ENCODE peak calls at places on chromosomes 2 and 18, in ten cellular contexts. I is SW 1271; M is fibroblast of mammary gland; J is WTC11; W is effector memory CD4-positive, alpha-beta T cell; U is mucosa of gallbladder; S is Caki2; Y is keratinocyte; L is GM23248; P is AG04449. F is an unnamed sample.

GRCh38 chr2:137383391-137383790 is 580.9 kb upstream of the HNMT start:
- DNase-seq in I (no peak), M (peak; percentile 7), J (no peak), W (no peak), U (no peak), S (no peak), Y (no peak), L (no peak), P (no peak), F (no peak)

GRCh38 chr2:199606193-199606780 is 148.5 kb upstream of the SATB2 start:
- DNase-seq in I (no peak), M (no peak), J (no peak), W (no peak), U (no peak), S (no peak), Y (no peak), L (peak; percentile 5), P (no peak), F (no peak)

GRCh38 chr18:54717673-54718435 is 110.4 kb upstream of the RAB27B start:
- DNase-seq in I (no peak), M (no peak), J (peak; percentile 66), W (no peak), U (no peak), S (no peak), Y (no peak), L (no peak), P (no peak), F (no peak)

GRCh38 chr2:231047270-231047921 is 9.3 kb upstream of the PSMD1 start:
- DNase-seq in I (no peak), M (no peak), J (no peak), W (no peak), U (no peak), S (no peak), Y (no peak), L (no peak), P (no peak), F (no peak)

GRCh38 chr2:113203901-113204519 is 30.2 kb downstream of the PSD4 start:
- DNase-seq in I (peak; percentile 79), M (peak; percentile 75), J (peak; percentile 86), W (peak; percentile 58), U (peak; percentile 81), S (peak; percentile 82), Y (no peak), L (peak; percentile 75), P (no peak), F (peak; percentile 83)

GRCh38 chr18:28350821-28351220 is 173.9 kb upstream of the CDH2 start:
- DNase-seq in I (no peak), M (no peak), J (no peak), W (no peak), U (no peak), S (no peak), Y (no peak), L (no peak), P (no peak), F (no peak)

GRCh38 chr2:57207191-57207590 is 839.4 kb upstream of the VRK2 start:
- DNase-seq in I (no peak), M (peak; percentile 44), J (no peak), W (no peak), U (no peak), S (no peak), Y (no peak), L (no peak), P (no peak), F (no peak)

GRCh38 chr2:182941121-182941713 is 74.8 kb upstream of the FRZB start:
- DNase-seq in I (no peak), M (peak; percentile 17), J (no peak), W (no peak), U (no peak), S (no peak), Y (no peak), L (no peak), P (no peak), F (no peak)

GRCh38 chr2:136131484-136131960 is 13.6 kb upstream of the CXCR4 start:
- DNase-seq in I (no peak), M (no peak), J (no peak), W (peak; percentile 39), U (no peak), S (no peak), Y (no peak), L (no peak), P (no peak), F (no peak)

GRCh38 chr2:160836755-160837154 is 323.5 kb upstream of the TANK start:
- DNase-seq in I (peak; percentile 23), M (peak; percentile 89), J (no peak), W (no peak), U (no peak), S (no peak), Y (peak; percentile 48), L (peak; percentile 90), P (peak; percentile 90), F (no peak)

GRCh38 chr2:76613330-76613729 is 902.6 kb upstream of the GCFC2 start:
- DNase-seq in I (no peak), M (no peak), J (no peak), W (no peak), U (no peak), S (no peak), Y (no peak), L (no peak), P (no peak), F (no peak)

GRCh38 chr2:185291035-185291647 is 447.5 kb upstream of the FSIP2 start:
- DNase-seq in I (peak; percentile 39), M (peak; percentile 55), J (peak; percentile 81), W (no peak), U (peak; percentile 29), S (peak; percentile 20), Y (no peak), L (peak; percentile 62), P (peak; percentile 4), F (peak; percentile 54)

GRCh38 chr2:203870942-203871341 is 3.4 kb downstream of the CTLA4 start:
- DNase-seq in I (no peak), M (no peak), J (no peak), W (no peak), U (no peak), S (no peak), Y (no peak), L (no peak), P (no peak), F (no peak)

GRCh38 chr2:171432206-171432968 is 1.4 kb downstream of the METTL8 start:
- DNase-seq in I (no peak), M (no peak), J (no peak), W (no peak), U (no peak), S (no peak), Y (no peak), L (peak; percentile 9), P (no peak), F (no peak)

GRCh38 chr2:63344575-63345284 is 243.5 kb downstream of the WDPCP start:
- DNase-seq in I (no peak), M (no peak), J (no peak), W (no peak), U (no peak), S (no peak), Y (no peak), L (no peak), P (no peak), F (no peak)

GRCh38 chr2:42030196-42030759 is 17.5 kb upstream of the PKDCC start:
- DNase-seq in I (no peak), M (no peak), J (peak; percentile 70), W (no peak), U (no peak), S (no peak), Y (no peak), L (no peak), P (no peak), F (no peak)

GRCh38 chr18:21489119-21489750 is 111.3 kb downstream of the ESCO1 start:
- DNase-seq in I (peak; percentile 12), M (peak; percentile 64), J (peak; percentile 60), W (no peak), U (peak; percentile 54), S (peak; percentile 3), Y (peak; percentile 15), L (peak; percentile 67), P (peak; percentile 9), F (peak; percentile 47)

GRCh38 chr2:241853651-241854341 is 4.9 kb downstream of the PDCD1 start:
- DNase-seq in I (no peak), M (no peak), J (no peak), W (no peak), U (no peak), S (no peak), Y (no peak), L (no peak), P (no peak), F (no peak)

GRCh38 chr18:3447895-3448844 is 1.8 kb upstream of the TGIF1 start:
- DNase-seq in I (peak; percentile 84), M (peak; percentile 96), J (peak; percentile 97), W (peak; percentile 83), U (peak; percentile 96), S (peak; percentile 100), Y (no peak), L (peak; percentile 99), P (no peak), F (peak; percentile 95)

GRCh38 chr2:118110310-118110709 is 22.0 kb downstream of the INSIG2 start:
- DNase-seq in I (no peak), M (no peak), J (no peak), W (no peak), U (no peak), S (no peak), Y (no peak), L (no peak), P (no peak), F (no peak)